ENCODE peak calls at places on chromosomes 12 and 14, in seven cellular contexts. S, T, V, X, N, I and P are unnamed samples.

GRCh38 chr12:115251727-115252126 is 567.8 kb upstream of the TBX3 start:
- DNase-seq in T (no peak), X (peak; percentile 23), S (no peak), N (no peak), V (no peak), I (no peak), P (no peak)

GRCh38 chr12:89951694-89952060 is 243.0 kb upstream of the ATP2B1 start:
- DNase-seq in T (no peak), X (no peak), I (no peak), N (no peak), V (no peak), S (no peak), P (no peak)

GRCh38 chr14:20801726-20802125 is 918 bp downstream of the RNASE1 start:
- DNase-seq in I (no peak), S (peak; percentile 26), N (no peak), X (no peak), T (no peak), V (no peak), P (no peak)

GRCh38 chr12:3315201-3315661 is 175.8 kb upstream of the PRMT8 start:
- DNase-seq in T (peak; percentile 72), I (peak; percentile 73), X (no peak), N (no peak), S (peak; percentile 65), V (no peak), P (no peak)

GRCh38 chr14:32896979-32897723 is 41.5 kb upstream of the NPAS3 start:
- DNase-seq in I (no peak), X (peak; percentile 15), N (no peak), T (peak; percentile 52), V (no peak), S (peak; percentile 23), P (no peak)

GRCh38 chr14:96710060-96710636 is 87.0 kb upstream of the VRK1 start:
- DNase-seq in V (no peak), T (no peak), N (no peak), S (no peak), I (no peak), X (no peak), P (no peak)

GRCh38 chr14:37591941-37592287 is 3.1 kb downstream of the FOXA1 start:
- DNase-seq in S (no peak), I (no peak), N (no peak), V (no peak), X (no peak), T (no peak), P (no peak)

GRCh38 chr14:89270439-89271227 is 146.4 kb downstream of the FOXN3 start:
- DNase-seq in X (no peak), T (no peak), N (no peak), S (no peak), V (no peak), I (no peak), P (no peak)

GRCh38 chr14:76486251-76486743 is 110.4 kb downstream of the ESRRB start:
- DNase-seq in N (no peak), T (no peak), S (no peak), X (no peak), I (no peak), V (no peak), P (no peak)

GRCh38 chr14:21092147-21093011 is 6.1 kb downstream of the ZNF219 start:
- DNase-seq in S (peak; percentile 82), N (peak; percentile 40), T (peak; percentile 71), I (peak; percentile 80), X (peak; percentile 54), V (peak; percentile 88), P (peak; percentile 88)

GRCh38 chr12:13713746-13714400 is 267.5 kb downstream of the GRIN2B start:
- DNase-seq in I (no peak), S (no peak), X (no peak), T (no peak), V (no peak), N (no peak), P (no peak)

GRCh38 chr12:107580750-107581529 is 104.7 kb upstream of the PWP1 start:
- DNase-seq in X (no peak), T (no peak), I (no peak), S (no peak), V (no peak), N (no peak), P (no peak)

GRCh38 chr12:105773501-105773900 is 365.3 kb downstream of the NUAK1 start:
- DNase-seq in X (no peak), V (no peak), S (no peak), I (no peak), T (no peak), N (no peak), P (no peak)

GRCh38 chr14:22558221-22558913 is 30.7 kb downstream of the DAD1 start:
- DNase-seq in X (no peak), S (no peak), N (no peak), T (no peak), V (peak; percentile 77), I (no peak), P (peak; percentile 71)

GRCh38 chr12:67705394-67706370 is 57.1 kb downstream of the DYRK2 start:
- DNase-seq in S (peak; percentile 65), X (peak; percentile 10), T (peak; percentile 84), V (no peak), I (no peak), N (no peak), P (no peak)

GRCh38 chr12:8452976-8453616 is 2.7 kb upstream of the CLEC6A start:
- DNase-seq in S (no peak), T (no peak), V (no peak), X (no peak), I (no peak), N (no peak), P (no peak)